ENCODE peak calls at places on chromosomes 3 and 15, in nine cellular contexts. F, Z, B, I, J, Q, V, K and X are unnamed samples.

GRCh38 chr15:72532991-72533601 is 59.0 kb downstream of the ARIH1 start:
- DNase-seq in F (no peak), Z (no peak), B (no peak), I (no peak), J (peak; percentile 56), Q (no peak), V (no peak), K (no peak), X (no peak)

GRCh38 chr15:30859091-30859874 is 44.4 kb upstream of the FAN1 start:
- DNase-seq in F (no peak), Z (peak; percentile 5), B (peak; percentile 11), I (peak; percentile 44), J (peak; percentile 26), Q (peak; percentile 56), V (no peak), K (no peak), X (peak; percentile 13)

GRCh38 chr3:27696906-27697305 is 25.2 kb downstream of the EOMES start:
- DNase-seq in F (no peak), Z (no peak), B (no peak), I (no peak), J (no peak), Q (peak; percentile 29), V (no peak), K (no peak), X (no peak)

GRCh38 chr15:41928100-41928499 is 34.2 kb upstream of the SPTBN5 start:
- DNase-seq in F (no peak), Z (no peak), B (no peak), I (no peak), J (no peak), Q (no peak), V (no peak), K (no peak), X (no peak)

GRCh38 chr3:171556133-171556532 is 95.9 kb upstream of the TNIK start:
- DNase-seq in F (no peak), Z (no peak), B (no peak), I (no peak), J (no peak), Q (no peak), V (no peak), K (no peak), X (no peak)

GRCh38 chr3:46090161-46090591 is 62.9 kb upstream of the XCR1 start:
- DNase-seq in F (no peak), Z (no peak), B (peak; percentile 18), I (no peak), J (peak; percentile 59), Q (no peak), V (no peak), K (no peak), X (no peak)

GRCh38 chr3:139202226-139202958 is 141.4 kb upstream of the MRPS22 start:
- DNase-seq in F (no peak), Z (no peak), B (no peak), I (peak; percentile 21), J (peak; percentile 41), Q (no peak), V (no peak), K (no peak), X (no peak)

GRCh38 chr15:85615930-85616329 is 178.8 kb downstream of the KLHL25 start:
- DNase-seq in F (no peak), Z (no peak), B (no peak), I (peak; percentile 63), J (peak; percentile 24), Q (peak; percentile 54), V (no peak), K (no peak), X (no peak)

GRCh38 chr3:66338927-66339326 is 118.1 kb downstream of the SLC25A26 start:
- DNase-seq in F (no peak), Z (peak; percentile 30), B (peak; percentile 43), I (no peak), J (no peak), Q (peak; percentile 79), V (no peak), K (no peak), X (no peak)

GRCh38 chr3:55964491-55964980 is 477.4 kb upstream of the WNT5A start:
- DNase-seq in F (no peak), Z (no peak), B (no peak), I (peak; percentile 16), J (no peak), Q (no peak), V (no peak), K (no peak), X (no peak)

GRCh38 chr15:48674876-48675275 is 29.4 kb upstream of the FBN1 start:
- DNase-seq in F (no peak), Z (no peak), B (no peak), I (no peak), J (no peak), Q (peak; percentile 71), V (no peak), K (no peak), X (no peak)

GRCh38 chr15:91224750-91225380 is 124.8 kb downstream of the SV2B start:
- DNase-seq in F (no peak), Z (no peak), B (peak; percentile 28), I (peak; percentile 45), J (no peak), Q (peak; percentile 36), V (no peak), K (no peak), X (peak; percentile 17)

GRCh38 chr3:42213417-42213816 is 52.6 kb downstream of the CCK start:
- DNase-seq in F (no peak), Z (no peak), B (peak; percentile 23), I (no peak), J (no peak), Q (no peak), V (no peak), K (peak; percentile 38), X (no peak)

GRCh38 chr3:141227752-141228151 is 3.9 kb upstream of the PXYLP1 start:
- DNase-seq in F (no peak), Z (no peak), B (no peak), I (peak; percentile 51), J (no peak), Q (peak; percentile 29), V (no peak), K (no peak), X (no peak)

GRCh38 chr3:50652709-50653108 is 22.0 kb upstream of the DOCK3 start:
- DNase-seq in F (peak; percentile 81), Z (no peak), B (peak; percentile 46), I (peak; percentile 44), J (peak; percentile 80), Q (peak; percentile 39), V (no peak), K (peak; percentile 61), X (no peak)

GRCh38 chr3:147419062-147419701 is 10.0 kb downstream of the ZIC1 start:
- DNase-seq in F (no peak), Z (no peak), B (peak; percentile 65), I (peak; percentile 91), J (peak; percentile 39), Q (no peak), V (no peak), K (no peak), X (no peak)

GRCh38 chr3:117630885-117631284 is 921.3 kb downstream of the TUSC7 start:
- DNase-seq in F (no peak), Z (no peak), B (no peak), I (peak; percentile 8), J (no peak), Q (no peak), V (no peak), K (no peak), X (no peak)

GRCh38 chr3:13518516-13519351 is 30.2 kb upstream of the FBLN2 start:
- DNase-seq in F (no peak), Z (no peak), B (no peak), I (peak; percentile 92), J (no peak), Q (no peak), V (no peak), K (no peak), X (no peak)

GRCh38 chr15:48924528-48925393 is 39.0 kb downstream of the SHC4 start:
- DNase-seq in F (no peak), Z (no peak), B (no peak), I (peak; percentile 36), J (no peak), Q (no peak), V (no peak), K (no peak), X (no peak)

GRCh38 chr3:47522082-47522987 is 8.8 kb upstream of the ELP6 start:
- DNase-seq in F (peak; percentile 86), Z (peak; percentile 68), B (peak; percentile 93), I (peak; percentile 90), J (peak; percentile 90), Q (peak; percentile 87), V (peak; percentile 88), K (peak; percentile 73), X (peak; percentile 52)

GRCh38 chr3:59559721-59560514 is 510.1 kb upstream of the CFAP20DC start:
- DNase-seq in F (peak; percentile 80), Z (no peak), B (peak; percentile 89), I (peak; percentile 94), J (peak; percentile 67), Q (peak; percentile 84), V (no peak), K (no peak), X (no peak)

GRCh38 chr3:14688525-14688924 is 13.6 kb downstream of the C3orf20 start:
- DNase-seq in F (no peak), Z (no peak), B (no peak), I (no peak), J (no peak), Q (no peak), V (no peak), K (no peak), X (no peak)

GRCh38 chr3:131072099-131072559 is 45.5 kb downstream of the NEK11 start:
- DNase-seq in F (no peak), Z (no peak), B (peak; percentile 66), I (no peak), J (no peak), Q (peak; percentile 68), V (no peak), K (no peak), X (no peak)

GRCh38 chr3:59192473-59192872 is 142.6 kb upstream of the CFAP20DC start:
- DNase-seq in F (no peak), Z (no peak), B (peak; percentile 91), I (peak; percentile 63), J (no peak), Q (peak; percentile 57), V (no peak), K (no peak), X (no peak)

GRCh38 chr15:40825661-40826088 is 2.8 kb downstream of the PPP1R14D start:
- DNase-seq in F (no peak), Z (no peak), B (peak; percentile 78), I (peak; percentile 73), J (no peak), Q (peak; percentile 27), V (no peak), K (no peak), X (no peak)